ENCODE peak calls at places on chromosomes 6 and 20, in eight cellular contexts. One of them, this sample, is unnamed.

GRCh38 chr20:2301164-2301622 is 5.4 kb downstream of the TGM3 start:
- DNase-seq in amniotic epithelial cell: no peak
- DNase-seq in omental fat pad: no peak
- DNase-seq in activated naive CD4-positive, alpha-beta T cell treated with Interleukin-2 at 50 U/mL for 16 hours: no peak
- DNase-seq in lower lobe of right lung: peak; percentile 80
- DNase-seq in dorsolateral prefrontal cortex: no peak
- DNase-seq in GM03348: no peak
- DNase-seq in central memory CD4-positive, alpha-beta T cell: no peak
- DNase-seq in this sample: peak; percentile 78

GRCh38 chr6:133752129-133752528 is 136.8 kb upstream of the TCF21 start:
- DNase-seq in omental fat pad: no peak
- DNase-seq in amniotic epithelial cell: no peak
- DNase-seq in activated naive CD4-positive, alpha-beta T cell treated with Interleukin-2 at 50 U/mL for 16 hours: no peak
- DNase-seq in dorsolateral prefrontal cortex: no peak
- DNase-seq in lower lobe of right lung: no peak
- DNase-seq in GM03348: no peak
- DNase-seq in central memory CD4-positive, alpha-beta T cell: no peak
- DNase-seq in this sample: no peak

GRCh38 chr20:59933296-59933848 is at the start of gene SYCP2:
- DNase-seq in dorsolateral prefrontal cortex: peak; percentile 66
- DNase-seq in amniotic epithelial cell: no peak
- DNase-seq in lower lobe of right lung: peak; percentile 61
- DNase-seq in GM03348: peak; percentile 90
- DNase-seq in omental fat pad: no peak
- DNase-seq in central memory CD4-positive, alpha-beta T cell: peak; percentile 64
- DNase-seq in activated naive CD4-positive, alpha-beta T cell treated with Interleukin-2 at 50 U/mL for 16 hours: peak; percentile 71
- DNase-seq in this sample: peak; percentile 66

GRCh38 chr6:139037490-139037889 is 8.9 kb downstream of the ABRACL start:
- DNase-seq in central memory CD4-positive, alpha-beta T cell: no peak
- DNase-seq in activated naive CD4-positive, alpha-beta T cell treated with Interleukin-2 at 50 U/mL for 16 hours: no peak
- DNase-seq in amniotic epithelial cell: peak; percentile 64
- DNase-seq in dorsolateral prefrontal cortex: no peak
- DNase-seq in GM03348: peak; percentile 41
- DNase-seq in lower lobe of right lung: no peak
- DNase-seq in omental fat pad: no peak
- DNase-seq in this sample: no peak

GRCh38 chr6:107361568-107362270 is 97.6 kb downstream of the PDSS2 start:
- DNase-seq in GM03348: peak; percentile 39
- DNase-seq in amniotic epithelial cell: peak; percentile 81
- DNase-seq in central memory CD4-positive, alpha-beta T cell: no peak
- DNase-seq in activated naive CD4-positive, alpha-beta T cell treated with Interleukin-2 at 50 U/mL for 16 hours: no peak
- DNase-seq in omental fat pad: no peak
- DNase-seq in lower lobe of right lung: no peak
- DNase-seq in dorsolateral prefrontal cortex: no peak
- DNase-seq in this sample: no peak

GRCh38 chr6:150006961-150007464 is 18.3 kb downstream of the RAET1L start:
- DNase-seq in omental fat pad: no peak
- DNase-seq in central memory CD4-positive, alpha-beta T cell: peak; percentile 30
- DNase-seq in GM03348: peak; percentile 61
- DNase-seq in dorsolateral prefrontal cortex: no peak
- DNase-seq in amniotic epithelial cell: no peak
- DNase-seq in activated naive CD4-positive, alpha-beta T cell treated with Interleukin-2 at 50 U/mL for 16 hours: peak; percentile 53
- DNase-seq in lower lobe of right lung: no peak
- DNase-seq in this sample: no peak

GRCh38 chr20:2942439-2942838 is 69.2 kb downstream of the PTPRA start:
- DNase-seq in activated naive CD4-positive, alpha-beta T cell treated with Interleukin-2 at 50 U/mL for 16 hours: no peak
- DNase-seq in lower lobe of right lung: no peak
- DNase-seq in central memory CD4-positive, alpha-beta T cell: no peak
- DNase-seq in omental fat pad: no peak
- DNase-seq in dorsolateral prefrontal cortex: no peak
- DNase-seq in amniotic epithelial cell: peak; percentile 22
- DNase-seq in GM03348: no peak
- DNase-seq in this sample: no peak

GRCh38 chr20:49501917-49502316 is 19.4 kb upstream of the KCNB1 start:
- DNase-seq in omental fat pad: no peak
- DNase-seq in dorsolateral prefrontal cortex: no peak
- DNase-seq in amniotic epithelial cell: peak; percentile 34
- DNase-seq in activated naive CD4-positive, alpha-beta T cell treated with Interleukin-2 at 50 U/mL for 16 hours: no peak
- DNase-seq in lower lobe of right lung: no peak
- DNase-seq in GM03348: no peak
- DNase-seq in central memory CD4-positive, alpha-beta T cell: no peak
- DNase-seq in this sample: no peak

GRCh38 chr6:168096271-168096764 is 17.3 kb upstream of the FRMD1 start:
- DNase-seq in lower lobe of right lung: peak; percentile 24
- DNase-seq in dorsolateral prefrontal cortex: no peak
- DNase-seq in GM03348: no peak
- DNase-seq in amniotic epithelial cell: no peak
- DNase-seq in activated naive CD4-positive, alpha-beta T cell treated with Interleukin-2 at 50 U/mL for 16 hours: no peak
- DNase-seq in central memory CD4-positive, alpha-beta T cell: no peak
- DNase-seq in omental fat pad: no peak
- DNase-seq in this sample: no peak

GRCh38 chr6:1971612-1972011 is 273.8 kb downstream of the GMDS start:
- DNase-seq in GM03348: no peak
- DNase-seq in lower lobe of right lung: no peak
- DNase-seq in amniotic epithelial cell: no peak
- DNase-seq in central memory CD4-positive, alpha-beta T cell: no peak
- DNase-seq in omental fat pad: no peak
- DNase-seq in activated naive CD4-positive, alpha-beta T cell treated with Interleukin-2 at 50 U/mL for 16 hours: no peak
- DNase-seq in dorsolateral prefrontal cortex: no peak
- DNase-seq in this sample: no peak

GRCh38 chr20:34389206-34389953 is 26.3 kb downstream of the ITCH start:
- DNase-seq in omental fat pad: no peak
- DNase-seq in dorsolateral prefrontal cortex: no peak
- DNase-seq in activated naive CD4-positive, alpha-beta T cell treated with Interleukin-2 at 50 U/mL for 16 hours: no peak
- DNase-seq in amniotic epithelial cell: no peak
- DNase-seq in central memory CD4-positive, alpha-beta T cell: no peak
- DNase-seq in lower lobe of right lung: no peak
- DNase-seq in GM03348: no peak
- DNase-seq in this sample: no peak

GRCh38 chr6:160082627-160083026 is 39.0 kb upstream of the SLC22A1 start:
- DNase-seq in dorsolateral prefrontal cortex: no peak
- DNase-seq in amniotic epithelial cell: no peak
- DNase-seq in omental fat pad: no peak
- DNase-seq in lower lobe of right lung: no peak
- DNase-seq in GM03348: no peak
- DNase-seq in central memory CD4-positive, alpha-beta T cell: no peak
- DNase-seq in activated naive CD4-positive, alpha-beta T cell treated with Interleukin-2 at 50 U/mL for 16 hours: no peak
- DNase-seq in this sample: no peak

GRCh38 chr6:150485559-150486517 is 113.8 kb upstream of the PLEKHG1 start:
- DNase-seq in central memory CD4-positive, alpha-beta T cell: no peak
- DNase-seq in lower lobe of right lung: no peak
- DNase-seq in amniotic epithelial cell: no peak
- DNase-seq in GM03348: no peak
- DNase-seq in omental fat pad: no peak
- DNase-seq in activated naive CD4-positive, alpha-beta T cell treated with Interleukin-2 at 50 U/mL for 16 hours: no peak
- DNase-seq in dorsolateral prefrontal cortex: no peak
- DNase-seq in this sample: no peak

GRCh38 chr6:142112451-142113061 is 20.2 kb upstream of the GJE1 start:
- DNase-seq in amniotic epithelial cell: peak; percentile 72
- DNase-seq in activated naive CD4-positive, alpha-beta T cell treated with Interleukin-2 at 50 U/mL for 16 hours: peak; percentile 63
- DNase-seq in dorsolateral prefrontal cortex: no peak
- DNase-seq in central memory CD4-positive, alpha-beta T cell: peak; percentile 46
- DNase-seq in GM03348: peak; percentile 68
- DNase-seq in lower lobe of right lung: peak; percentile 67
- DNase-seq in omental fat pad: peak; percentile 71
- DNase-seq in this sample: peak; percentile 79